ENCODE peak calls at places on chromosome 6, in seven cellular contexts. One of them, this sample, is unnamed.

GRCh38 chr6:112806163-112806900 is 459.2 kb downstream of the RFPL4B start:
- DNase-seq in stimulated activated effector memory CD8-positive, alpha-beta T cell treated with anti-CD3 and anti-CD28 coated beads, Interleukin-12 subunit alpha, Interleukin-12 subunit beta, amount 100 ng/mL, for 72 hours: no peak
- DNase-seq in IMR-90: peak
- DNase-seq in HT1080: no peak
- DNase-seq in amniotic stem cell: no peak
- DNase-seq in GM20000: no peak
- DNase-seq in omental fat pad: no peak
- DNase-seq in this sample: no peak

GRCh38 chr6:3427740-3428085 is 29.1 kb downstream of the SLC22A23 start:
- DNase-seq in stimulated activated effector memory CD8-positive, alpha-beta T cell treated with anti-CD3 and anti-CD28 coated beads, Interleukin-12 subunit alpha, Interleukin-12 subunit beta, amount 100 ng/mL, for 72 hours: no peak
- DNase-seq in IMR-90: no peak
- DNase-seq in HT1080: peak
- DNase-seq in amniotic stem cell: no peak
- DNase-seq in GM20000: no peak
- DNase-seq in omental fat pad: no peak
- DNase-seq in this sample: no peak

GRCh38 chr6:133939778-133940667 is 13.0 kb upstream of the TBPL1 start:
- DNase-seq in stimulated activated effector memory CD8-positive, alpha-beta T cell treated with anti-CD3 and anti-CD28 coated beads, Interleukin-12 subunit alpha, Interleukin-12 subunit beta, amount 100 ng/mL, for 72 hours: no peak
- DNase-seq in IMR-90: no peak
- DNase-seq in HT1080: no peak
- DNase-seq in amniotic stem cell: no peak
- DNase-seq in GM20000: no peak
- DNase-seq in omental fat pad: no peak
- DNase-seq in this sample: no peak

GRCh38 chr6:52603000-52603795 is 26.3 kb upstream of the TRAM2 start:
- DNase-seq in stimulated activated effector memory CD8-positive, alpha-beta T cell treated with anti-CD3 and anti-CD28 coated beads, Interleukin-12 subunit alpha, Interleukin-12 subunit beta, amount 100 ng/mL, for 72 hours: no peak
- DNase-seq in IMR-90: peak
- DNase-seq in HT1080: peak
- DNase-seq in amniotic stem cell: no peak
- DNase-seq in GM20000: no peak
- DNase-seq in omental fat pad: no peak
- DNase-seq in this sample: no peak

GRCh38 chr6:169726963-169727362 is 2.7 kb upstream of the PHF10 start:
- DNase-seq in stimulated activated effector memory CD8-positive, alpha-beta T cell treated with anti-CD3 and anti-CD28 coated beads, Interleukin-12 subunit alpha, Interleukin-12 subunit beta, amount 100 ng/mL, for 72 hours: no peak
- DNase-seq in IMR-90: no peak
- DNase-seq in HT1080: no peak
- DNase-seq in amniotic stem cell: no peak
- DNase-seq in GM20000: no peak
- DNase-seq in omental fat pad: no peak
- DNase-seq in this sample: no peak

GRCh38 chr6:89934685-89935366 is 40.6 kb downstream of the GJA10 start:
- DNase-seq in stimulated activated effector memory CD8-positive, alpha-beta T cell treated with anti-CD3 and anti-CD28 coated beads, Interleukin-12 subunit alpha, Interleukin-12 subunit beta, amount 100 ng/mL, for 72 hours: no peak
- DNase-seq in IMR-90: no peak
- DNase-seq in HT1080: no peak
- DNase-seq in amniotic stem cell: no peak
- DNase-seq in GM20000: no peak
- DNase-seq in omental fat pad: no peak
- DNase-seq in this sample: no peak

GRCh38 chr6:150537893-150538292 is 61.8 kb upstream of the PLEKHG1 start:
- DNase-seq in stimulated activated effector memory CD8-positive, alpha-beta T cell treated with anti-CD3 and anti-CD28 coated beads, Interleukin-12 subunit alpha, Interleukin-12 subunit beta, amount 100 ng/mL, for 72 hours: no peak
- DNase-seq in IMR-90: no peak
- DNase-seq in HT1080: no peak
- DNase-seq in amniotic stem cell: no peak
- DNase-seq in GM20000: no peak
- DNase-seq in omental fat pad: no peak
- DNase-seq in this sample: no peak

GRCh38 chr6:136757150-136757549 is 35.1 kb downstream of the MAP3K5 start:
- DNase-seq in stimulated activated effector memory CD8-positive, alpha-beta T cell treated with anti-CD3 and anti-CD28 coated beads, Interleukin-12 subunit alpha, Interleukin-12 subunit beta, amount 100 ng/mL, for 72 hours: no peak
- DNase-seq in IMR-90: peak
- DNase-seq in HT1080: no peak
- DNase-seq in amniotic stem cell: no peak
- DNase-seq in GM20000: no peak
- DNase-seq in omental fat pad: no peak
- DNase-seq in this sample: no peak

GRCh38 chr6:15365273-15365687 is 119.4 kb downstream of the JARID2 start:
- DNase-seq in stimulated activated effector memory CD8-positive, alpha-beta T cell treated with anti-CD3 and anti-CD28 coated beads, Interleukin-12 subunit alpha, Interleukin-12 subunit beta, amount 100 ng/mL, for 72 hours: no peak
- DNase-seq in IMR-90: peak
- DNase-seq in HT1080: no peak
- DNase-seq in amniotic stem cell: no peak
- DNase-seq in GM20000: peak
- DNase-seq in omental fat pad: peak
- DNase-seq in this sample: no peak

GRCh38 chr6:124793406-124793805 is 168.8 kb upstream of the RNF217 start:
- DNase-seq in stimulated activated effector memory CD8-positive, alpha-beta T cell treated with anti-CD3 and anti-CD28 coated beads, Interleukin-12 subunit alpha, Interleukin-12 subunit beta, amount 100 ng/mL, for 72 hours: no peak
- DNase-seq in IMR-90: no peak
- DNase-seq in HT1080: no peak
- DNase-seq in amniotic stem cell: no peak
- DNase-seq in GM20000: no peak
- DNase-seq in omental fat pad: no peak
- DNase-seq in this sample: no peak

GRCh38 chr6:146871613-146872465 is 273.1 kb downstream of the ADGB start:
- DNase-seq in stimulated activated effector memory CD8-positive, alpha-beta T cell treated with anti-CD3 and anti-CD28 coated beads, Interleukin-12 subunit alpha, Interleukin-12 subunit beta, amount 100 ng/mL, for 72 hours: no peak
- DNase-seq in IMR-90: no peak
- DNase-seq in HT1080: no peak
- DNase-seq in amniotic stem cell: no peak
- DNase-seq in GM20000: no peak
- DNase-seq in omental fat pad: no peak
- DNase-seq in this sample: no peak

GRCh38 chr6:15077006-15077405 is 168.9 kb upstream of the JARID2 start:
- DNase-seq in stimulated activated effector memory CD8-positive, alpha-beta T cell treated with anti-CD3 and anti-CD28 coated beads, Interleukin-12 subunit alpha, Interleukin-12 subunit beta, amount 100 ng/mL, for 72 hours: no peak
- DNase-seq in IMR-90: peak
- DNase-seq in HT1080: no peak
- DNase-seq in amniotic stem cell: no peak
- DNase-seq in GM20000: no peak
- DNase-seq in omental fat pad: no peak
- DNase-seq in this sample: no peak

GRCh38 chr6:28429781-28430180 is 13.5 kb downstream of the ZSCAN23 start:
- DNase-seq in stimulated activated effector memory CD8-positive, alpha-beta T cell treated with anti-CD3 and anti-CD28 coated beads, Interleukin-12 subunit alpha, Interleukin-12 subunit beta, amount 100 ng/mL, for 72 hours: no peak
- DNase-seq in IMR-90: no peak
- DNase-seq in HT1080: no peak
- DNase-seq in amniotic stem cell: no peak
- DNase-seq in GM20000: no peak
- DNase-seq in omental fat pad: no peak
- DNase-seq in this sample: no peak